ENCODE peak calls at places on chromosomes 4 and X, in six cellular contexts. E is stimulated activated CD4-positive, alpha-beta T cell treated with anti-CD3 and anti-CD28 coated beads, Interleukin-12 subunit alpha, Interleukin-12 subunit beta, amount 100 ng/mL, for 4 hours; T is nephron progenitor cell; O is Calu3; I is activated T-helper 1 cell treated with anti-CD3 and anti-CD28 coated beads, Interleukin-2, amount 50 U/mL, for 16 hours; A is SHP77. Y is an unnamed sample.
A peak's percentile ranks its signal among the peaks of the same experiment; 100 is the strongest.

GRCh38 chrX:139246295-139246694 is 284.2 kb upstream of the F9 start:
- DNase-seq in E (no peak), T (no peak), O (no peak), I (no peak), A (no peak), Y (no peak)

GRCh38 chr4:156475322-156475721 is 496.3 kb downstream of the PDGFC start:
- DNase-seq in E (no peak), T (no peak), O (peak; percentile 5), I (no peak), A (peak; percentile 18), Y (no peak)

GRCh38 chr4:52157641-52158316 is 106.7 kb downstream of the SPATA18 start:
- DNase-seq in E (no peak), T (no peak), O (no peak), I (no peak), A (no peak), Y (no peak)

GRCh38 chrX:37409278-37409677 is 60.1 kb downstream of the PRRG1 start:
- DNase-seq in E (no peak), T (no peak), O (no peak), I (no peak), A (no peak), Y (no peak)

GRCh38 chrX:46575991-46576392 is 2.4 kb downstream of the CHST7 start:
- DNase-seq in E (no peak), T (peak; percentile 7), O (no peak), I (no peak), A (no peak), Y (no peak)

GRCh38 chr4:4386296-4386735 is 586 bp upstream of the NSG1 start:
- DNase-seq in E (peak; percentile 15), T (peak; percentile 46), O (no peak), I (peak; percentile 9), A (no peak), Y (no peak)

GRCh38 chr4:173252024-173252935 is 81.9 kb downstream of the HMGB2 start:
- DNase-seq in E (no peak), T (peak; percentile 14), O (peak; percentile 76), I (no peak), A (peak; percentile 92), Y (no peak)

GRCh38 chrX:46279925-46280313 is 265.3 kb downstream of the ZNF674 start:
- DNase-seq in E (no peak), T (no peak), O (no peak), I (no peak), A (no peak), Y (no peak)

GRCh38 chr4:40672528-40673522 is 43.2 kb upstream of the RBM47 start:
- DNase-seq in E (peak; percentile 11), T (no peak), O (peak; percentile 51), I (no peak), A (no peak), Y (no peak)

GRCh38 chrX:45716747-45717146 is 516.1 kb upstream of the DIPK2B start:
- DNase-seq in E (no peak), T (no peak), O (no peak), I (no peak), A (no peak), Y (no peak)

GRCh38 chr4:96845091-96845490 is 1005.2 kb downstream of the PDHA2 start:
- DNase-seq in E (no peak), T (no peak), O (no peak), I (no peak), A (no peak), Y (no peak)

GRCh38 chrX:13646154-13646549 is 6.8 kb upstream of the TCEANC start:
- DNase-seq in E (peak; percentile 30), T (peak; percentile 57), O (peak; percentile 71), I (no peak), A (peak; percentile 35), Y (no peak)

GRCh38 chrX:106684207-106684606 is 42.3 kb upstream of the RNF128 start:
- DNase-seq in E (no peak), T (no peak), O (no peak), I (no peak), A (no peak), Y (no peak)

GRCh38 chr4:150136481-150136880 is 58.2 kb downstream of the DCLK2 start:
- DNase-seq in E (no peak), T (no peak), O (no peak), I (no peak), A (no peak), Y (no peak)

GRCh38 chr4:155433636-155434360 is 57.0 kb upstream of the MAP9 start:
- DNase-seq in E (no peak), T (no peak), O (no peak), I (no peak), A (no peak), Y (no peak)

GRCh38 chr4:42643685-42644084 is 13.2 kb downstream of the ATP8A1 start:
- DNase-seq in E (no peak), T (no peak), O (no peak), I (no peak), A (no peak), Y (no peak)

GRCh38 chrX:118702741-118703140 is 24.7 kb upstream of the IL13RA1 start:
- DNase-seq in E (no peak), T (no peak), O (no peak), I (no peak), A (no peak), Y (no peak)

GRCh38 chrX:53435997-53436396 is 1.8 kb upstream of the HSD17B10 start:
- DNase-seq in E (peak; percentile 30), T (peak; percentile 61), O (peak; percentile 70), I (peak; percentile 10), A (peak; percentile 88), Y (no peak)

GRCh38 chrX:71542411-71542810 is 9.5 kb downstream of the OGT start:
- DNase-seq in E (no peak), T (no peak), O (no peak), I (no peak), A (no peak), Y (no peak)

GRCh38 chr4:112127736-112128322 is 17.4 kb upstream of the FAM241A start:
- DNase-seq in E (no peak), T (no peak), O (no peak), I (no peak), A (no peak), Y (no peak)

GRCh38 chr4:7304436-7304835 is 112.1 kb downstream of the SORCS2 start:
- DNase-seq in E (no peak), T (no peak), O (no peak), I (no peak), A (no peak), Y (no peak)

GRCh38 chrX:46844913-46845312 is 8.1 kb downstream of the RP2 start:
- DNase-seq in E (no peak), T (no peak), O (no peak), I (no peak), A (no peak), Y (no peak)

GRCh38 chr4:74934016-74934821 is 1.3 kb downstream of the PARM1 start:
- DNase-seq in E (no peak), T (peak; percentile 47), O (peak; percentile 25), I (no peak), A (peak; percentile 67), Y (no peak)

GRCh38 chr4:182922551-182923284 is 5.5 kb upstream of the DCTD start:
- DNase-seq in E (no peak), T (no peak), O (peak; percentile 30), I (no peak), A (peak; percentile 31), Y (no peak)

GRCh38 chr4:90889171-90889570 is 762.0 kb downstream of the CCSER1 start:
- DNase-seq in E (no peak), T (no peak), O (no peak), I (no peak), A (no peak), Y (no peak)

GRCh38 chr4:56786955-56787354 is 34.5 kb downstream of the SPINK2 start:
- DNase-seq in E (no peak), T (peak; percentile 31), O (no peak), I (no peak), A (peak; percentile 38), Y (no peak)

GRCh38 chr4:6362896-6363295 is 93.2 kb downstream of the WFS1 start:
- DNase-seq in E (peak; percentile 7), T (peak; percentile 91), O (no peak), I (no peak), A (no peak), Y (no peak)

GRCh38 chrX:155757366-155757765 is 123.8 kb upstream of the VAMP7 start:
- DNase-seq in E (no peak), T (no peak), O (no peak), I (no peak), A (no peak), Y (no peak)

GRCh38 chr4:55826986-55827385 is 7.4 kb downstream of the EXOC1L start:
- DNase-seq in E (no peak), T (no peak), O (no peak), I (no peak), A (no peak), Y (no peak)

GRCh38 chrX:125205918-125206665 is 113.6 kb upstream of the TEX13C start:
- DNase-seq in E (no peak), T (peak; percentile 61), O (no peak), I (no peak), A (no peak), Y (no peak)

GRCh38 chr4:27066591-27066990 is 205.9 kb downstream of the STIM2 start:
- DNase-seq in E (no peak), T (no peak), O (peak; percentile 24), I (no peak), A (no peak), Y (no peak)